ENCODE peak calls at places on chromosomes 12 and 14, in nine cellular contexts. One of them, this sample, is unnamed.

GRCh38 chr12:131830335-131831020 is 2.3 kb downstream of the MMP17 start:
- DNase-seq in coronary artery: no peak
- DNase-seq in SW480: peak
- DNase-seq in NCI-H2081: peak
- DNase-seq in EL: peak
- DNase-seq in T-helper 9 cell: no peak
- DNase-seq in mucosa of gallbladder: peak
- DNase-seq in GDM1: no peak
- DNase-seq in ACHN: peak
- DNase-seq in this sample: peak

GRCh38 chr12:93223440-93224426 is 154.0 kb upstream of the NUDT4 start:
- DNase-seq in coronary artery: no peak
- DNase-seq in SW480: no peak
- DNase-seq in NCI-H2081: peak
- DNase-seq in EL: no peak
- DNase-seq in T-helper 9 cell: no peak
- DNase-seq in mucosa of gallbladder: no peak
- DNase-seq in GDM1: no peak
- DNase-seq in ACHN: no peak
- DNase-seq in this sample: peak

GRCh38 chr14:24232645-24233537 is at the start of gene GMPR2:
- DNase-seq in coronary artery: no peak
- DNase-seq in SW480: peak
- DNase-seq in NCI-H2081: no peak
- DNase-seq in EL: no peak
- DNase-seq in T-helper 9 cell: no peak
- DNase-seq in mucosa of gallbladder: no peak
- DNase-seq in GDM1: no peak
- DNase-seq in ACHN: no peak
- DNase-seq in this sample: no peak

GRCh38 chr14:101377069-101377468 is 184.2 kb upstream of the DIO3 start:
- DNase-seq in coronary artery: peak
- DNase-seq in SW480: no peak
- DNase-seq in NCI-H2081: no peak
- DNase-seq in EL: no peak
- DNase-seq in T-helper 9 cell: no peak
- DNase-seq in mucosa of gallbladder: no peak
- DNase-seq in GDM1: no peak
- DNase-seq in ACHN: no peak
- DNase-seq in this sample: no peak

GRCh38 chr14:45089813-45090212 is 5.9 kb downstream of the PRPF39 start:
- DNase-seq in coronary artery: no peak
- DNase-seq in SW480: no peak
- DNase-seq in NCI-H2081: no peak
- DNase-seq in EL: peak
- DNase-seq in T-helper 9 cell: no peak
- DNase-seq in mucosa of gallbladder: no peak
- DNase-seq in GDM1: no peak
- DNase-seq in ACHN: no peak
- DNase-seq in this sample: no peak

GRCh38 chr12:117076410-117077372 is 22.5 kb downstream of the TESC start:
- DNase-seq in coronary artery: no peak
- DNase-seq in SW480: no peak
- DNase-seq in NCI-H2081: no peak
- DNase-seq in EL: peak
- DNase-seq in T-helper 9 cell: no peak
- DNase-seq in mucosa of gallbladder: no peak
- DNase-seq in GDM1: peak
- DNase-seq in ACHN: no peak
- DNase-seq in this sample: no peak

GRCh38 chr12:10717410-10717809 is 5.7 kb downstream of the YBX3 start:
- DNase-seq in coronary artery: no peak
- DNase-seq in SW480: peak
- DNase-seq in NCI-H2081: no peak
- DNase-seq in EL: peak
- DNase-seq in T-helper 9 cell: no peak
- DNase-seq in mucosa of gallbladder: no peak
- DNase-seq in GDM1: no peak
- DNase-seq in ACHN: peak
- DNase-seq in this sample: no peak

GRCh38 chr12:124754949-124755800 is 108.5 kb downstream of the SCARB1 start:
- DNase-seq in coronary artery: peak
- DNase-seq in SW480: no peak
- DNase-seq in NCI-H2081: peak
- DNase-seq in EL: peak
- DNase-seq in T-helper 9 cell: no peak
- DNase-seq in mucosa of gallbladder: peak
- DNase-seq in GDM1: peak
- DNase-seq in ACHN: no peak
- DNase-seq in this sample: no peak

GRCh38 chr14:104750658-104751057 is 2.3 kb upstream of the SIVA1 start:
- DNase-seq in coronary artery: no peak
- DNase-seq in SW480: no peak
- DNase-seq in NCI-H2081: no peak
- DNase-seq in EL: no peak
- DNase-seq in T-helper 9 cell: no peak
- DNase-seq in mucosa of gallbladder: no peak
- DNase-seq in GDM1: no peak
- DNase-seq in ACHN: no peak
- DNase-seq in this sample: no peak

GRCh38 chr14:63603749-63604277 is 37.9 kb downstream of the WDR89 start:
- DNase-seq in coronary artery: no peak
- DNase-seq in SW480: no peak
- DNase-seq in NCI-H2081: no peak
- DNase-seq in EL: no peak
- DNase-seq in T-helper 9 cell: no peak
- DNase-seq in mucosa of gallbladder: no peak
- DNase-seq in GDM1: no peak
- DNase-seq in ACHN: no peak
- DNase-seq in this sample: no peak

GRCh38 chr14:52954346-52955214 is 3.7 kb upstream of the FERMT2 start:
- DNase-seq in coronary artery: no peak
- DNase-seq in SW480: no peak
- DNase-seq in NCI-H2081: no peak
- DNase-seq in EL: no peak
- DNase-seq in T-helper 9 cell: no peak
- DNase-seq in mucosa of gallbladder: no peak
- DNase-seq in GDM1: no peak
- DNase-seq in ACHN: no peak
- DNase-seq in this sample: no peak

This sample was measured in Calu3.